ENCODE peak calls at places on chromosomes 5 and 9, in seven cellular contexts. E is H1, F is GM12892, Z is HepG2, C is K562, I is SK-N-SH, G is GM12878. T is an unnamed sample.

GRCh38 chr5:59445741-59446140 is 447.8 kb downstream of the PDE4D start:
- DNase-seq in Z (no peak), F (no peak), I (no peak), E (no peak), G (no peak), C (no peak), T (no peak)

GRCh38 chr5:124860271-124860670 is 113.8 kb upstream of the ZNF608 start:
- DNase-seq in Z (no peak), E (no peak), G (no peak), F (no peak), C (no peak), I (peak; percentile 8), T (no peak)

GRCh38 chr5:31193591-31194457 is at the start of gene CDH6:
- DNase-seq in C (no peak), F (no peak), G (no peak), E (peak; percentile 81), I (peak; percentile 75), Z (no peak), T (no peak)

GRCh38 chr9:93132287-93132927 is 1.6 kb downstream of the NINJ1 start:
- DNase-seq in F (no peak), E (no peak), I (no peak), Z (no peak), G (no peak), C (peak; percentile 35), T (no peak)

GRCh38 chr5:111859533-111860270 is 102.7 kb upstream of the NREP start:
- DNase-seq in Z (no peak), C (no peak), G (no peak), E (no peak), F (no peak), I (no peak), T (no peak)

GRCh38 chr5:36928947-36929346 is 52.4 kb downstream of the NIPBL start:
- DNase-seq in G (no peak), Z (no peak), C (no peak), I (no peak), F (no peak), E (no peak), T (no peak)

GRCh38 chr5:140794594-140795258 is at the start of gene PCDHA2:
- DNase-seq in E (no peak), F (no peak), I (no peak), C (no peak), Z (no peak), G (no peak), T (no peak)

GRCh38 chr5:89436464-89436863 is 553.5 kb upstream of the MEF2C start:
- DNase-seq in I (no peak), E (no peak), Z (no peak), G (peak; percentile 56), F (no peak), C (no peak), T (no peak)

GRCh38 chr5:92777421-92777820 is 803.6 kb downstream of the NR2F1-AS1 start:
- DNase-seq in G (no peak), C (no peak), I (no peak), F (no peak), Z (peak; percentile 21), E (no peak), T (no peak)

GRCh38 chr5:17918373-17919104 is 284.3 kb downstream of the TAF11L14 start:
- DNase-seq in E (peak; percentile 19), G (no peak), C (no peak), F (no peak), I (no peak), Z (no peak), T (no peak)

GRCh38 chr5:90598300-90598699 is 39.7 kb downstream of the ADGRV1 start:
- DNase-seq in C (no peak), E (no peak), F (no peak), G (no peak), I (no peak), Z (no peak), T (no peak)

GRCh38 chr5:180069589-180070247 is 1.8 kb downstream of the RNF130 start:
- DNase-seq in G (no peak), F (no peak), C (no peak), I (no peak), Z (peak; percentile 56), E (no peak), T (no peak)

GRCh38 chr5:171715551-171715950 is 70.1 kb upstream of the SMIM23 start:
- DNase-seq in G (no peak), I (no peak), Z (no peak), C (no peak), F (no peak), E (no peak), T (no peak)

GRCh38 chr5:95631991-95632675 is 12.2 kb downstream of the GPR150 start:
- DNase-seq in I (no peak), F (no peak), Z (peak; percentile 24), E (no peak), C (no peak), G (no peak), T (no peak)

GRCh38 chr5:149732500-149733128 is 2.5 kb downstream of the PPARGC1B start:
- DNase-seq in G (no peak), Z (peak; percentile 32), F (no peak), E (no peak), I (no peak), C (peak; percentile 59), T (no peak)

GRCh38 chr9:137441289-137441934 is at the start of gene ENTPD8:
- DNase-seq in G (no peak), E (no peak), F (no peak), I (peak; percentile 89), Z (peak; percentile 87), C (peak; percentile 76), T (no peak)

GRCh38 chr9:5611321-5612186 is 17.4 kb upstream of the RIC1 start:
- DNase-seq in C (no peak), Z (no peak), G (no peak), E (no peak), F (no peak), I (no peak), T (no peak)

GRCh38 chr9:130453487-130453886 is 8.7 kb downstream of the ASS1 start:
- DNase-seq in F (no peak), Z (peak; percentile 61), C (peak; percentile 58), G (no peak), I (peak; percentile 95), E (no peak), T (no peak)

GRCh38 chr9:89154218-89154617 is 24.4 kb downstream of the SHC3 start:
- DNase-seq in E (no peak), I (no peak), C (no peak), Z (no peak), F (no peak), G (no peak), T (no peak)

GRCh38 chr5:103117471-103117991 is 2.4 kb downstream of the GIN1 start:
- DNase-seq in F (no peak), I (no peak), Z (no peak), C (no peak), E (no peak), G (no peak), T (no peak)

GRCh38 chr5:170523129-170523497 is 19.3 kb downstream of the KCNIP1 start:
- DNase-seq in I (peak; percentile 72), C (no peak), F (no peak), E (no peak), Z (no peak), G (no peak), T (no peak)

GRCh38 chr9:37919166-37919955 is 15.4 kb upstream of the SLC25A51 start:
- DNase-seq in F (no peak), Z (no peak), I (no peak), C (no peak), G (no peak), E (no peak), T (no peak)

GRCh38 chr9:133874061-133874638 is 118.0 kb downstream of the VAV2 start:
- DNase-seq in G (no peak), E (no peak), Z (no peak), F (no peak), C (no peak), I (peak; percentile 80), T (no peak)

GRCh38 chr9:133876836-133877235 is 115.3 kb downstream of the VAV2 start:
- DNase-seq in Z (no peak), G (no peak), I (no peak), F (no peak), C (no peak), E (no peak), T (no peak)

GRCh38 chr9:133874659-133875058 is 117.5 kb downstream of the VAV2 start:
- DNase-seq in Z (no peak), F (no peak), C (no peak), I (no peak), E (no peak), G (no peak), T (no peak)

GRCh38 chr9:133876144-133876543 is 116.0 kb downstream of the VAV2 start:
- DNase-seq in I (peak; percentile 62), E (no peak), G (no peak), F (no peak), Z (no peak), C (peak; percentile 78), T (no peak)

GRCh38 chr9:133875131-133875530 is 117.0 kb downstream of the VAV2 start:
- DNase-seq in I (peak; percentile 71), C (no peak), F (no peak), G (no peak), Z (no peak), E (no peak), T (no peak)
- TF ChIP-seq TAF1 in I (no peak), C (no peak), F (no peak), G (no peak), Z (no peak), E (no peak), T (no peak)

DNA sequence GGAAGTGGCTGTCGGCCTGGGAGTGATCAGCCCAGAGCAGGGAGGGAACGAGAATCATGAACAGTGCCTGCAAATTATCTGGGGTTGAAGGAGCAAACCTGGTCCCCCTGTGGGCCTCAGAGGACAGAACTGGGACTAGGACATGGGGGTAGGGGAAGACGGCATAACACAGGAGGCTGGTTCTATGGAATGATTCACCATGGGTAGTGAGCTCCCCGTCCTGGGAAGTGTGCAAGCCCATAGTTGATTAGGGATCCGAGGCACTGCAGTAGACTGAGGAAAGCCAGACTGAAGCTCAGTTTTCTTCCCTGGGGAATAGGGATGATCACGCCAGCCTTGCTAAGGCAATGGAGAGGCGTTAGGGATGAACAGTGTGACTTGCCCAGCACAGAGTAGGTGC is 5.6 kb downstream of the ADGRD2 start:
- DNase-seq in F (peak; percentile 12), Z (no peak), E (no peak), I (no peak), G (no peak), C (no peak), T (no peak)
- TF ChIP-seq TAF1 in F (no peak), Z (no peak), E (no peak), I (no peak), G (no peak), C (no peak), T (no peak)

DNA sequence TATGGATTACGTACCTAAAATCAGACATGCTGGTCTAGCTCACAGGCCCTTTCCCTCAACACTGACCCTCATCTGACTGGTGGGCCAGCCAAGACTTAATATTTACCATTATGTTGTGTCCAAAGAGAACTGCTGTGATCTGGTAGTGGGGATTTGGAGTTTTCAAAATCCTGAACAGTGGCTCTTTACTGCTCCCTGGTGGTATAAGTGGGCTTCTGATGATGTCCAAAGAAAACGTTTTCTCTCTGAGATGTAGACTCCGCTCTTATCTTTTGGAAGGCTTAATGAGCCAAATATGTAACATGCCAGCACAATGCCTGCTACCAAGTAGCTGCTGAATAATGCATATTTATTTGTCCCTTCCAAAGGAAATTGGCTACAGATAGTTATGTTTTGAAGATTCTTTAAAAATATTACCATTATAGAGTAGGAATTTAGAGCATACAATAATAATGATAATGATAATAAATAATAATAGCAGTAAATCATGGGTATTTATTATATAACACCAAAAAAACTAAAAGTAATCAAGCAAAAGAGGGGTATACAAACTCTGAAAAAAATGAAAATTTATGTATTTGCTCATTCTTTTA is 406.6 kb upstream of the TNC start:
- DNase-seq in I (peak; percentile 44), Z (peak; percentile 32), F (no peak), E (no peak), C (peak; percentile 8), G (no peak), T (peak; percentile 0)
- TF ChIP-seq TAF1 in I (no peak), Z (no peak), F (no peak), E (no peak), C (no peak), G (no peak), T (no peak)

GRCh38 chr9:114207034-114207815 is 51.9 kb downstream of the COL27A1 start:
- DNase-seq in I (no peak), F (no peak), Z (no peak), G (no peak), E (no peak), C (no peak), T (no peak)
- TF ChIP-seq TAF1 in I (no peak), F (no peak), Z (no peak), G (no peak), E (no peak), C (no peak), T (no peak)

T was measured in GM12891.